ENCODE peak calls at places on chromosomes 3 and 15, in six cellular contexts. L is LoVo, I is EH, X is D721Med, B is mucosa of descending colon, D is transverse colon. Z is an unnamed sample.
A peak's percentile ranks its signal among the peaks of the same experiment; 100 is the strongest.

GRCh38 chr3:169835533-169835932 is 22.8 kb upstream of the LRRC34 start:
- DNase-seq in L (no peak), I (peak; percentile 10), X (no peak), B (no peak), D (no peak), Z (no peak)

GRCh38 chr3:127406309-127407025 is 118.6 kb upstream of the PRR20G start:
- DNase-seq in L (peak; percentile 51), I (peak; percentile 16), X (no peak), B (peak; percentile 33), D (peak; percentile 8), Z (no peak)

GRCh38 chr3:89584398-89584797 is 477.0 kb downstream of the EPHA3 start:
- DNase-seq in L (no peak), I (no peak), X (no peak), B (no peak), D (no peak), Z (no peak)

GRCh38 chr15:77034620-77035467 is 36.1 kb downstream of the TSPAN3 start:
- DNase-seq in L (peak; percentile 21), I (peak; percentile 16), X (no peak), B (peak; percentile 61), D (peak; percentile 61), Z (no peak)

GRCh38 chr3:109731639-109732473 is 394.5 kb upstream of the DPPA4 start:
- DNase-seq in L (peak; percentile 56), I (peak; percentile 65), X (no peak), B (no peak), D (peak; percentile 51), Z (no peak)

GRCh38 chr3:111910806-111911205 is 51.7 kb downstream of the PHLDB2 start:
- DNase-seq in L (no peak), I (peak; percentile 90), X (no peak), B (no peak), D (no peak), Z (no peak)

GRCh38 chr15:49865925-49866757 is 245.3 kb downstream of the DTWD1 start:
- DNase-seq in L (peak; percentile 26), I (peak; percentile 50), X (no peak), B (no peak), D (no peak), Z (no peak)

GRCh38 chr3:119619094-119619493 is 21.4 kb downstream of the PLA1A start:
- DNase-seq in L (no peak), I (no peak), X (no peak), B (no peak), D (no peak), Z (no peak)

GRCh38 chr15:58410353-58410752 is 21.4 kb upstream of the LIPC start:
- DNase-seq in L (no peak), I (peak; percentile 60), X (no peak), B (no peak), D (no peak), Z (peak; percentile 21)

GRCh38 chr3:133979553-133979952 is 50.2 kb downstream of the SLCO2A1 start:
- DNase-seq in L (no peak), I (no peak), X (no peak), B (no peak), D (no peak), Z (no peak)

GRCh38 chr3:128623762-128624176 is 26.8 kb downstream of the RPN1 start:
- DNase-seq in L (no peak), I (peak; percentile 14), X (no peak), B (no peak), D (no peak), Z (no peak)

GRCh38 chr3:18443670-18444596 is 18.8 kb upstream of the SATB1 start:
- DNase-seq in L (no peak), I (peak; percentile 3), X (no peak), B (peak; percentile 68), D (peak; percentile 31), Z (no peak)

GRCh38 chr15:68277131-68277604 is 377 bp upstream of the FEM1B start:
- DNase-seq in L (no peak), I (peak; percentile 65), X (peak; percentile 24), B (no peak), D (peak; percentile 46), Z (no peak)

GRCh38 chr3:64992462-64993285 is 304.9 kb upstream of the ADAMTS9 start:
- DNase-seq in L (no peak), I (no peak), X (no peak), B (no peak), D (no peak), Z (no peak)

GRCh38 chr15:83753872-83754493 is 100.1 kb downstream of the ADAMTSL3 start:
- DNase-seq in L (no peak), I (no peak), X (no peak), B (no peak), D (no peak), Z (no peak)

Z was measured in activated CD4-positive, alpha-beta T cell treated with anti-CD3 and anti-CD28 coated beads for 1 hour.